ENCODE peak calls at places on chromosomes 16 and 17, in eight cellular contexts. H is suprapubic skin, X is tibial nerve, P is stomach, E is GM12878, B is transverse colon, K is ovary, L is sigmoid colon. U is an unnamed sample.

GRCh38 chr17:17951524-17951923 is 20.7 kb downstream of the TOM1L2 start:
- DNase-seq in E (no peak), P (no peak), X (no peak), H (peak), K (no peak), L (no peak), B (no peak), U (no peak)

GRCh38 chr16:1107141-1107540 is 11.1 kb upstream of the C1QTNF8 start:
- DNase-seq in L (no peak), B (no peak), K (no peak), P (no peak), X (no peak), H (no peak), E (no peak), U (no peak)

GRCh38 chr17:83055911-83056582 is 23.4 kb upstream of the METRNL start:
- DNase-seq in K (peak), B (no peak), H (no peak), L (peak), P (peak), E (no peak), X (peak), U (peak)

GRCh38 chr16:83606486-83607030 is 201.2 kb upstream of the HSBP1 start:
- DNase-seq in P (no peak), X (no peak), L (no peak), E (no peak), H (no peak), K (no peak), B (no peak), U (peak)

GRCh38 chr17:83194761-83195329 is 115.4 kb downstream of the METRNL start:
- DNase-seq in B (no peak), H (peak), X (peak), P (no peak), E (no peak), L (peak), K (peak), U (no peak)

GRCh38 chr16:66811043-66811442 is 9.7 kb upstream of the TERB1 start:
- DNase-seq in L (no peak), B (no peak), K (no peak), E (no peak), X (no peak), P (no peak), H (no peak), U (no peak)

GRCh38 chr17:60495260-60495659 is 30.8 kb downstream of the APPBP2 start:
- DNase-seq in P (no peak), K (no peak), H (no peak), E (no peak), X (no peak), B (no peak), L (no peak), U (no peak)

GRCh38 chr16:61891460-61891859 is 144.8 kb downstream of the CDH8 start:
- DNase-seq in K (no peak), H (no peak), L (no peak), B (no peak), P (no peak), E (no peak), X (no peak), U (no peak)

GRCh38 chr16:4361944-4362311 is 9.7 kb upstream of the VASN start:
- DNase-seq in L (no peak), P (no peak), H (no peak), B (no peak), E (no peak), X (no peak), K (no peak), U (no peak)

GRCh38 chr17:80365983-80366382 is 49.0 kb upstream of the ENDOV start:
- DNase-seq in X (no peak), H (no peak), P (no peak), E (no peak), K (peak), B (no peak), L (peak), U (no peak)

GRCh38 chr17:3888343-3889171 is 4.3 kb downstream of the CAMKK1 start:
- DNase-seq in B (peak), K (peak), X (peak), H (peak), P (peak), E (no peak), L (peak), U (no peak)

GRCh38 chr16:73082608-73083007 is 34.7 kb upstream of the ZFHX3 start:
- DNase-seq in K (no peak), B (no peak), H (no peak), P (no peak), X (no peak), L (peak), E (no peak), U (peak)

GRCh38 chr17:29162082-29162908 is 17.9 kb downstream of the MYO18A start:
- DNase-seq in P (no peak), K (peak), L (peak), X (no peak), B (no peak), H (no peak), E (no peak), U (no peak)

GRCh38 chr17:42212382-42212781 is 18.1 kb upstream of the GHDC start:
- DNase-seq in H (no peak), X (no peak), K (no peak), E (no peak), P (no peak), L (no peak), B (no peak), U (no peak)

GRCh38 chr17:3659541-3660111 is 8.8 kb downstream of the TAX1BP3 start:
- DNase-seq in L (peak), X (peak), P (peak), E (no peak), B (peak), H (peak), K (peak), U (peak)

GRCh38 chr17:29561541-29562517 is 5.0 kb downstream of the ABHD15 start:
- DNase-seq in L (peak), X (no peak), K (no peak), P (no peak), H (peak), B (peak), E (no peak), U (no peak)

GRCh38 chr17:62653831-62654829 is 26.7 kb downstream of the MRC2 start:
- DNase-seq in L (peak), X (peak), E (no peak), B (peak), P (peak), H (no peak), K (peak), U (no peak)

GRCh38 chr17:78043031-78043430 is 84.5 kb downstream of the TNRC6C start:
- DNase-seq in X (no peak), K (no peak), L (no peak), B (no peak), H (no peak), P (no peak), E (no peak), U (no peak)

GRCh38 chr16:24609740-24610420 is 70.5 kb downstream of the RBBP6 start:
- DNase-seq in H (no peak), B (peak), E (no peak), X (peak), L (peak), P (peak), K (peak), U (no peak)

GRCh38 chr16:85649978-85650863 is 37.1 kb downstream of the GSE1 start:
- DNase-seq in L (no peak), H (no peak), E (no peak), P (no peak), X (no peak), K (peak), B (no peak), U (no peak)

GRCh38 chr17:4235372-4236279 is 28.2 kb downstream of the ANKFY1 start:
- DNase-seq in X (no peak), P (no peak), H (no peak), E (no peak), L (no peak), K (no peak), B (no peak), U (no peak)

GRCh38 chr17:798246-798645 is 16.1 kb downstream of the MRM3 start:
- DNase-seq in E (no peak), P (no peak), K (no peak), L (no peak), B (no peak), X (no peak), H (no peak), U (no peak)
- TF ChIP-seq EP300 in E (no peak), P (no peak), K (no peak), L (no peak), B (no peak), X (no peak), H (no peak), U (no peak)

DNA sequence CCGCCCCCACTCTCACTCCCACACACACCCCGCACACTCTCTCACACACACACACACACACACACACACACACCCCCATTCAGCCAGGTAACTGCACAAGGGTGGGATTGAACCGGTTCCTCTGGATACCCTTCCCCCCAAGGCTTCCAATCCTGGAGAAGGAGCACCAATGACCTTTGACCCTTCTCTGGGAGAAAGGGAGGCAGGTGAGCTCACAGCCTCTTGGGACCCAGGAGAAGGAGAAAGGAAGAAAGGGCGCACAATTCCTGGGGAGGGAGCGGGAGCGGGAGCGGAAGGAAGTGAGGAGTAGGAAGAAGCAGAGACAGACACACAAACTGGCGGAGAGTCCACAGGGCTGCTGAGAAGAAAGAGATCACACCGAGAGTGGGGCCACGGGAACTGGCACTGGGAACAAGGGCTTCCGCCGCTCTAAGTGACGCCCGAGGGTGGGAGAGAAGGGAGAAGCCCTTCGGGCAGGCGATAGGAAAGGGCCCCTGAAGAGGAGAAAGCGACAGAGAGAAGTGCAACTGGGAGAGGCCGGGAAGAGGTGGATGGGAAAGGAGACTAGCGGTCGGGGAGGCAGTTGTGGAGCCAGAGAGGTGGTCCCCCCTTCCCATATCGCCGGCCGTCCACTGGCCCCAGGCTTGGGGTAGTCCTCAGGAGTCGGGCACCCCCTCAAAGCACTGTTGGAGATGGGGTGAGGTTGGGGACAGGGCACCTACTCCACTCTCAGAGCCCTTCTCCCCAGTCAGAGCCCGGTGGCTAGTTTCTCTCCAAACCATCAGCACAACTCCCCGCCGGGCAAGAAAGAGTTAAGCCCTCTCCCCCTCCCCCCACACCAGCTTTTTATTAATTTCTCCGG is 1.3 kb downstream of the SAMD14 start:
- DNase-seq in K (no peak), B (no peak), P (no peak), E (no peak), H (no peak), X (no peak), L (no peak), U (no peak)
- TF ChIP-seq EP300 in K (no peak), B (no peak), P (no peak), E (no peak), H (no peak), X (no peak), L (no peak), U (no peak)

GRCh38 chr17:74992223-74992622 is 4.8 kb downstream of the CDR2L start:
- DNase-seq in H (no peak), E (no peak), K (no peak), L (no peak), X (no peak), B (no peak), P (no peak), U (no peak)

GRCh38 chr17:74986206-74986576 is 1.2 kb upstream of the CDR2L start:
- DNase-seq in H (no peak), X (no peak), E (no peak), B (no peak), K (no peak), P (no peak), L (no peak), U (no peak)

GRCh38 chr17:74990581-74991105 is 3.2 kb downstream of the CDR2L start:
- DNase-seq in K (no peak), H (no peak), X (no peak), B (no peak), E (no peak), P (no peak), L (no peak), U (no peak)

GRCh38 chr17:74987418-74987908 is at the start of gene CDR2L:
- DNase-seq in K (peak), B (peak), E (peak), H (peak), L (peak), P (peak), X (peak), U (peak)

DNA sequence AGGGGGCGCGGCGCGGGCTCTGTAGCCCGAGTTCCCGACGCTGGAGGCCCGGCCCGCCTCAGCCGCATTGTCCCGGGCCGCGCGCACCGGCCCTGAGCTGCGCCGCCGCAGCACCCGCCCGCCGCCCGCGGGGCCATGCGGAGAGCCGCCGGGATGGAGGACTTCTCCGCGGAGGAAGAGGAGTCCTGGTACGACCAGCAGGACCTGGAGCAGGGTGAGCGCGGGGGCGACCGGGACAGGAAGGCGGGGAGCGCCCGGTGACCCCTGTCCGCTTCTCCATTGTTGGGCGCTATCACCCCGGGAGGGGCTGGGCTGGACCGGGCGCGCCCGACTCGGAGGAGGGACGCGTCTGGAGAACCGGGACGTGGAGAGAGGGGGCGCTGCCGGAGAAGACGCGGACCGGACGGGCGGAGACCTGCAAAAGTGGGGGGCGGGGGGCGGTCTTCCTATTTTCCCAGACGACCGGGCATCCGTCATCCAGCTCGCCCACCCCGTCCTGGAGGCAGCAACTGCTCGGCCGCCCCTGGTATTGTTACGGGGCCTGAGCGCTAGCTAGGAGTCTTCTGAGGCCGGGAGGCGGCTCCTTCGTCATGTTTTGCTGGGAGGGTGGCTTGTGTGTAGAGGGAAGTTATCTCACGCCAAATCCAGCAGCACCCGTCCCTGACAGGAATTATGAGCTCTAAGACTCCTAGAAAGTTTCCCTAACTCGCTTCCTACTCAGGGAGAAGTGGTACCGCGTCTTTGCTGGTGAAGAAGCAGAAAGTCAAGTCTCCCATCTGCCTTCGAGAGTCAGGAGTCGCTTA is 678 bp downstream of the CDR2L start:
- DNase-seq in B (peak), L (peak), H (peak), X (peak), K (peak), P (peak), E (no peak), U (peak)
- TF ChIP-seq EP300 in B (no peak), L (no peak), H (no peak), X (peak), K (no peak), P (no peak), E (no peak), U (no peak)

GRCh38 chr16:70700101-70701020 is 14.5 kb upstream of the MTSS2 start:
- DNase-seq in X (no peak), E (no peak), K (no peak), B (no peak), P (no peak), H (no peak), L (peak), U (no peak)
- TF ChIP-seq EP300 in X (peak), E (no peak), K (no peak), B (no peak), P (no peak), H (no peak), L (no peak), U (no peak)

GRCh38 chr16:57284206-57284951 is at the start of gene PLLP:
- DNase-seq in B (peak), X (no peak), K (peak), H (no peak), P (peak), E (no peak), L (peak), U (peak)

GRCh38 chr16:57285379-57285778 is 907 bp upstream of the PLLP start:
- DNase-seq in X (no peak), B (no peak), L (no peak), P (no peak), K (no peak), E (no peak), H (no peak), U (no peak)

GRCh38 chr16:57284952-57285263 is 436 bp upstream of the PLLP start:
- DNase-seq in X (no peak), H (no peak), E (no peak), L (no peak), B (no peak), P (no peak), K (no peak), U (no peak)

GRCh38 chr16:57283956-57284205 is 591 bp downstream of the PLLP start:
- DNase-seq in L (no peak), H (no peak), X (no peak), P (no peak), K (no peak), E (no peak), B (no peak), U (no peak)

DNA sequence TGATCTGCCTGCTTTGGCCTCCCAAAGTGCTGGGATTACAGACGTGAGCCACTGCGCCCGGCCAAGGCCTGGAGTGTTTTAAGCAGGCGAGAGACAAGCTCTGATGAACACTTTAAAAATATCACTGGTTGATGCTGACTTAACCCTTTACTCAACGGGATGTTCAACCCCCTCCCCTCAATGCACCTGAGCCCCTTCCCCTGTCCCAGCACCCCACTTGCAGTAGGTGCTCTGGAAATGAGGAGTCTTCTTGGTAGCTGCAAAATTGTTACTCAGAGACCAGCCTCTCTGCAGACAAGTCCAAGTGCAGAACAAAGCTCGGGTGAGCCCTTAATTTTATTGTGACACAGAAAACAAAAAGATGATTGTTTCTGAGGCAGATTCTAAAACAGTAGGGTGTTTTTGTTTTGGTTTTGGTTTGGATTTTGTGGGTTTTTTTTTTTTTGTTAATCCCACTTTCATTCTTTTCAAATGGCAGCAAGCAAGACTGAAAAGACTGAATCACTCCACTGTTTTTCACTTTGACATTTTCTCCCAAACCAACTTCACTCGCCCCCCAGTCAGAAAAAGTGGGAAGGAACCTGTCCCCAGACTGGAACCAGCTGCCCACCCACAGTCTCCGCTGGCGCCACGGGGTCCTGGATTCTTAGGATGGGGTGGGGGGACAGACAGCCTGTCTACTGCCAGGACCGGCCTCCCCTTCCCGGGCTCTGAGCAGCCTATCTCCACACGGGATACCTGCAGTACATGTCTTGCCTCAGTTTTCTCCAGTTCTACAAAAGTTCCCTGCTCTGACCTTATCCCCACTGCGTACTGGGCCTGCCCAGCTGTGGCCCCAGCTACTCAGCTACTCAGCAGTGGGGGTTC is 5.2 kb upstream of the PLLP start:
- DNase-seq in B (no peak), H (no peak), P (no peak), L (peak), K (no peak), E (no peak), X (no peak), U (no peak)
- TF ChIP-seq EP300 in B (no peak), H (no peak), P (no peak), L (no peak), K (no peak), E (no peak), X (peak), U (no peak)

GRCh38 chr16:79173101-79173500 is 427.4 kb downstream of the MAF start:
- DNase-seq in E (no peak), X (no peak), P (no peak), B (no peak), K (no peak), L (no peak), H (no peak), U (no peak)
- TF ChIP-seq EP300 in E (no peak), X (no peak), P (no peak), B (no peak), K (no peak), L (no peak), H (no peak), U (no peak)

DNA sequence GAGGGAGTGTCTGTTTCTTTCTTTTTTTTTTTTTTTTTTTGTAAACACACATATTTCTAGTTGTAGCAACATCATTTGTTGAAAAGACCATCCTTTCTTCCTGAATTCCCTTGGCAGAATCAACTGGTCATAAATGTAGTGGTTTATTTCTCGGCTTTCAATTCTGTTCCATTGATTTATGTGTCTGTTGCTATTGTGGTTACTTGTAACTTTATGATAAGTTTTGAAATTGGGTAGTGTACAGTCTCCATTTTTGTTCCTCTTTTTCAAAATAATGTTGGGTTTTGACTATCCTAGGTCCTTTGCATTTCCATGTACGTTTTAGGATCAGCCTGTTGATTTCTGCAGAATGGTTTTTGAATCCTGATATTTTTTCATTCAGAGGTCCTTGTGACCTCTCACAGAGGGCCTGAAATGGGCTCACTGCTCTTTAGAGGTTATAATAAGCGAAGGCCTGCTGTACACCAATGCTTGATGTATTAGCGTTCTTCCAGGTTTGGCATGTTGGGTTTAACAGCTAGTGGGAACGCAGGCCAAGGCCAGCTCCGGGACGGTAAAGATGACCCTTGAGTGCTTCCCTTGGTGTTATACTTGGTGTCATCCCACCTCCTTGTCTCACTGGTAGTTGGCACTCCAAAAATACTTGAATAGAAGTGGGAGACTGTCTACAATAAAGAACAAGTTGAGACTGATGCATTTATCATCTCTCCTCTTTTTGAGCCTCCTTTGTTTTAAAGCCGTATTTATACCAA is 43.8 kb downstream of the ZNRF1 start:
- DNase-seq in E (no peak), L (no peak), K (no peak), H (no peak), B (no peak), X (no peak), P (no peak), U (no peak)
- TF ChIP-seq EP300 in E (no peak), L (no peak), K (no peak), H (no peak), B (no peak), X (no peak), P (no peak), U (no peak)

GRCh38 chr17:9670596-9670995 is 25.3 kb downstream of the USP43 start:
- DNase-seq in X (no peak), P (no peak), B (no peak), E (no peak), H (no peak), L (no peak), K (no peak), U (no peak)
- TF ChIP-seq EP300 in X (no peak), P (no peak), B (no peak), E (no peak), H (no peak), L (no peak), K (no peak), U (no peak)